ENCODE peak calls at places on chromosomes 12 and 14, in seven cellular contexts. V is progenitor cell of endocrine pancreas, N is tibial artery, R is spleen, T is choroid plexus epithelial cell, X is AG04450, A is lower lobe of right lung. B is an unnamed sample.

GRCh38 chr14:29274890-29275651 is 508.5 kb downstream of the FOXG1 start:
- DNase-seq in V (no peak), A (no peak), X (no peak), T (no peak), R (no peak), N (no peak), B (no peak)

GRCh38 chr12:132558861-132559623 is 51.3 kb downstream of the LRCOL1 start:
- DNase-seq in N (no peak), R (peak), X (no peak), T (no peak), V (no peak), A (no peak), B (no peak)

GRCh38 chr12:89051065-89051677 is 301.1 kb downstream of the DUSP6 start:
- DNase-seq in R (no peak), N (no peak), V (no peak), T (peak), X (peak), A (no peak), B (peak)

GRCh38 chr14:79831198-79831890 is 380.0 kb downstream of the DIO2 start:
- DNase-seq in T (peak), R (no peak), A (no peak), N (no peak), X (peak), V (no peak), B (no peak)

GRCh38 chr12:92046557-92046956 is 99.1 kb downstream of the BTG1 start:
- DNase-seq in R (no peak), X (no peak), T (no peak), A (no peak), V (no peak), N (no peak), B (no peak)

GRCh38 chr12:71755146-71755892 is 656 bp downstream of the RAB21 start:
- DNase-seq in R (no peak), X (no peak), T (peak), A (peak), N (peak), V (no peak), B (no peak)

GRCh38 chr14:101119830-101120571 is 216.5 kb upstream of the RTL1 start:
- DNase-seq in R (peak), X (no peak), V (no peak), A (no peak), N (peak), T (no peak), B (no peak)

GRCh38 chr14:75752907-75753594 is 92.0 kb downstream of the TTLL5 start:
- DNase-seq in R (no peak), X (no peak), V (no peak), T (peak), N (no peak), A (no peak), B (no peak)

GRCh38 chr12:127516467-127516866 is 750.5 kb upstream of the TMEM132C start:
- DNase-seq in R (no peak), X (no peak), A (no peak), N (no peak), V (no peak), T (peak), B (no peak)

GRCh38 chr12:26028953-26029740 is 70.7 kb downstream of the RASSF8 start:
- DNase-seq in T (peak), R (no peak), A (no peak), X (peak), N (no peak), V (no peak), B (peak)

GRCh38 chr12:122523846-122524718 is 2.7 kb downstream of the RSRC2 start:
- DNase-seq in T (peak), V (no peak), R (no peak), A (no peak), N (no peak), X (no peak), B (no peak)

GRCh38 chr12:90036641-90037040 is 328.0 kb upstream of the ATP2B1 start:
- DNase-seq in R (no peak), A (no peak), X (no peak), V (no peak), N (no peak), T (no peak), B (no peak)

GRCh38 chr12:47867496-47867941 is 37.3 kb downstream of the VDR start:
- DNase-seq in V (no peak), T (peak), X (peak), N (no peak), R (peak), A (no peak), B (peak)

GRCh38 chr14:34498684-34499412 is 36.8 kb upstream of the SPTSSA start:
- DNase-seq in X (no peak), T (peak), A (no peak), V (no peak), R (no peak), N (no peak), B (no peak)
- TF ChIP-seq CTCF in X (peak), T (peak), A (peak), V (peak), R (no peak), N (no peak), B (peak)

GRCh38 chr14:68268719-68269118 is 449.1 kb downstream of the RAD51B start:
- DNase-seq in X (no peak), N (no peak), V (no peak), T (peak), R (no peak), A (no peak), B (no peak)
- TF ChIP-seq CTCF in X (no peak), N (no peak), V (no peak), T (no peak), R (no peak), A (no peak), B (no peak)

DNA sequence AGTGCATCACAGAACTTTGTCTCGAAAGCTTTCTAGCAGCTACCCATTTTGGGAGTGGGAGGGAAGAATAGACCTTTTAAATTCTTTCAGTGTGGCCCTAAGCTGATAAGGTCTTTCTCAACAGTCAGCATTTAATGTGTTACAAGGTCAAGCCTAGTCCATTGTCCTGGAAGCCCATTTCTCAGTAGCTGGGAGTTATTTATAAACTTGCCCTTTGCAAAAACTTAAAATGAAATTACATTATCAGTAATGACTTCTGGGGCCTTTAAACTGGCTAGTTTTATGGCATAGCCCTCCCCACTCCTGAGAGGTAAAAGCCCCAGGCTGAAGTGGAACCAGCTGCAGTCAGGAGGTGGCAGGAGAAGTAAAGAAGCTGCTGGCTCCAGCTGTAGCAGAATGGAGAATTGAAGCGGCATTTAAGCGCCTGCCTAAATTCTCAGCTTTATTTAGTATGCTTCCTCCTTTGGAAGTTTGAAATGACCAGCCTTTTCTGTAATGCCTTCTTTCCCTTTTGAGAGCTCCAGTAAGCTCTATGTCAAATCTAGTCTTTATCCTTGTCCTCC is 12.4 kb downstream of the COPZ1 start:
- DNase-seq in A (no peak), R (no peak), N (no peak), X (no peak), V (no peak), T (no peak), B (no peak)
- TF ChIP-seq CTCF in A (no peak), R (no peak), N (no peak), X (peak), V (no peak), T (peak), B (peak)

GRCh38 chr12:94430304-94430703 is 29.4 kb downstream of the CEP83 start:
- DNase-seq in T (no peak), N (no peak), R (no peak), A (no peak), X (no peak), V (no peak), B (no peak)

GRCh38 chr12:94426049-94426448 is 33.6 kb downstream of the CEP83 start:
- DNase-seq in X (no peak), V (no peak), T (no peak), N (no peak), R (no peak), A (no peak), B (no peak)

GRCh38 chr12:94429191-94429590 is 30.5 kb downstream of the CEP83 start:
- DNase-seq in V (no peak), X (no peak), T (no peak), A (no peak), N (no peak), R (no peak), B (no peak)

GRCh38 chr12:94427520-94428381 is 31.9 kb downstream of the CEP83 start:
- DNase-seq in R (no peak), T (peak), X (peak), V (no peak), N (no peak), A (no peak), B (peak)

GRCh38 chr12:94429633-94430032 is 30.0 kb downstream of the CEP83 start:
- DNase-seq in A (no peak), R (peak), V (no peak), X (no peak), N (no peak), T (peak), B (no peak)
- TF ChIP-seq CTCF in A (no peak), R (no peak), V (no peak), X (no peak), N (no peak), T (peak), B (no peak)